ENCODE peak calls at places on chromosomes 7 and 10, in seven cellular contexts. N, P, G, Y, F, C and S are unnamed samples.

GRCh38 chr10:1538121-1538520 is 199.2 kb downstream of the ADARB2 start:
- DNase-seq in N (no peak), P (no peak), G (no peak), Y (no peak), F (no peak), C (no peak), S (no peak)

GRCh38 chr10:133140417-133141143 is 19.4 kb upstream of the KNDC1 start:
- DNase-seq in N (no peak), P (peak), G (no peak), Y (no peak), F (no peak), C (no peak), S (no peak)

GRCh38 chr10:69232252-69232651 is 12.1 kb downstream of the HKDC1 start:
- DNase-seq in N (peak), P (no peak), G (peak), Y (no peak), F (no peak), C (no peak), S (no peak)

GRCh38 chr7:91940171-91940570 is 491 bp upstream of the AKAP9 start:
- DNase-seq in N (no peak), P (peak), G (no peak), Y (peak), F (no peak), C (peak), S (peak)

GRCh38 chr10:117365612-117366011 is 9.6 kb downstream of the PDZD8 start:
- DNase-seq in N (no peak), P (no peak), G (peak), Y (no peak), F (no peak), C (no peak), S (no peak)

GRCh38 chr10:112790030-112790429 is 160.0 kb upstream of the TCF7L2 start:
- DNase-seq in N (no peak), P (no peak), G (no peak), Y (no peak), F (no peak), C (no peak), S (no peak)

GRCh38 chr10:108410231-108410630 is 1245.7 kb upstream of the SORCS1 start:
- DNase-seq in N (no peak), P (no peak), G (no peak), Y (no peak), F (no peak), C (no peak), S (no peak)

GRCh38 chr7:127718325-127718724 is 66.3 kb downstream of the SND1 start:
- DNase-seq in N (no peak), P (no peak), G (no peak), Y (no peak), F (no peak), C (no peak), S (no peak)

GRCh38 chr10:5292196-5292735 is 72.5 kb upstream of the UCN3 start:
- DNase-seq in N (no peak), P (no peak), G (no peak), Y (no peak), F (no peak), C (no peak), S (no peak)

GRCh38 chr10:112898540-112899395 is 51.3 kb upstream of the TCF7L2 start:
- DNase-seq in N (peak), P (peak), G (peak), Y (peak), F (no peak), C (no peak), S (no peak)

GRCh38 chr7:30708983-30709382 is 26.7 kb upstream of the CRHR2 start:
- DNase-seq in N (no peak), P (no peak), G (no peak), Y (no peak), F (no peak), C (no peak), S (no peak)

GRCh38 chr10:118139321-118139720 is 92.6 kb upstream of the RAB11FIP2 start:
- DNase-seq in N (no peak), P (no peak), G (no peak), Y (no peak), F (no peak), C (no peak), S (no peak)

GRCh38 chr10:77633376-77633775 is 4.2 kb downstream of the KCNMA1 start:
- DNase-seq in N (no peak), P (no peak), G (no peak), Y (no peak), F (no peak), C (no peak), S (no peak)

GRCh38 chr10:51937313-51937712 is 237.9 kb upstream of the CSTF2T start:
- DNase-seq in N (no peak), P (no peak), G (no peak), Y (no peak), F (no peak), C (no peak), S (no peak)

GRCh38 chr10:7915923-7916322 is 97.6 kb downstream of the TAF3 start:
- DNase-seq in N (no peak), P (no peak), G (no peak), Y (no peak), F (no peak), C (no peak), S (no peak)

GRCh38 chr7:145978769-145979168 is 137.8 kb upstream of the CNTNAP2 start:
- DNase-seq in N (no peak), P (no peak), G (no peak), Y (no peak), F (no peak), C (no peak), S (no peak)

GRCh38 chr10:98419456-98420261 is 4.7 kb upstream of the PYROXD2 start:
- DNase-seq in N (no peak), P (no peak), G (no peak), Y (no peak), F (no peak), C (no peak), S (no peak)

GRCh38 chr10:120794390-120794789 is 56.8 kb upstream of the WDR11 start:
- DNase-seq in N (no peak), P (no peak), G (no peak), Y (no peak), F (no peak), C (no peak), S (no peak)

GRCh38 chr7:22333680-22334141 is 23.2 kb downstream of the RAPGEF5 start:
- DNase-seq in N (no peak), P (no peak), G (no peak), Y (no peak), F (no peak), C (no peak), S (no peak)

GRCh38 chr7:132536646-132537395 is 39.4 kb downstream of the PLXNA4 start:
- DNase-seq in N (no peak), P (no peak), G (no peak), Y (no peak), F (no peak), C (no peak), S (no peak)
- TF ChIP-seq YY1 in N (no peak), P (no peak), G (no peak), Y (no peak), F (no peak), C (no peak), S (no peak)

GRCh38 chr10:14377591-14377990 is 46.9 kb upstream of the FRMD4A start:
- DNase-seq in N (no peak), P (no peak), G (no peak), Y (no peak), F (no peak), C (no peak), S (no peak)
- TF ChIP-seq YY1 in N (no peak), P (no peak), G (no peak), Y (no peak), F (no peak), C (no peak), S (no peak)

DNA sequence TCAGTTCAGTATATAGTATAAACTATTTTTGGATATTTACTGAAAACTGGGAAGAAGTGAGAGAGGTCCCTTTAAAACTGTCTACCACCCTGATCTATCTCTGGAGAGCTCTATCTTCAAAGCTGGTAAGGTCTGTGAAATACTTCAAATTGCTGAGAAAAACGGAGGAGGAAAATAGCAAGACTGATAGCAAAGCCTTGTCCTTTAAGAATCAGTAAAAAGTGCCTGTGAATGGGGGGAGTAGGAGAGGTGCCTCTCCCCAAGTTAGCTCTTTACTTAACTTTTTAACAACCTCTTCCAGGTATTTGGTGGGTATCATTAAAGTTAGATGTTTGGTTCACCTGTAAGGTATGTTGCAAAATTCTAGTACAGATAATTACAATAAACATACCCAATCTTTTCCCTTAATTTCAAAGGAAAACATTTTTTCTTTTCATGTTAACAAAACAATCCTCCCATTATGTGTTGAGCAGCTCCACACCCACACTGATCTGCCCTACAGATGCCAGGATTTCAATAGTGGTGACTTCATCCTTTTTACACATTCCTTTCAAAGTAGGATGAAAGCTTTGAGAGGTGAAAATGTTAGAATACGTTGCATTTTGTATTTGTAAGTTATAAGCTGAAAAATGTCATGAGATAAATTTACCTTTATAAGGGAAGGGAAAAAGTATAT is 149.2 kb downstream of the CRPPA start:
- DNase-seq in N (peak), P (no peak), G (peak), Y (no peak), F (no peak), C (no peak), S (no peak)
- TF ChIP-seq YY1 in N (no peak), P (no peak), G (no peak), Y (no peak), F (no peak), C (no peak), S (no peak)

GRCh38 chr10:102274062-102274461 is 28.7 kb downstream of the GBF1 start:
- DNase-seq in N (no peak), P (no peak), G (no peak), Y (no peak), F (no peak), C (no peak), S (no peak)
- TF ChIP-seq YY1 in N (no peak), P (no peak), G (no peak), Y (no peak), F (no peak), C (no peak), S (no peak)

GRCh38 chr7:96089511-96089910 is 232.4 kb downstream of the SLC25A13 start:
- DNase-seq in N (no peak), P (no peak), G (no peak), Y (no peak), F (no peak), C (no peak), S (no peak)
- TF ChIP-seq YY1 in N (no peak), P (no peak), G (no peak), Y (no peak), F (no peak), C (no peak), S (no peak)

DNA sequence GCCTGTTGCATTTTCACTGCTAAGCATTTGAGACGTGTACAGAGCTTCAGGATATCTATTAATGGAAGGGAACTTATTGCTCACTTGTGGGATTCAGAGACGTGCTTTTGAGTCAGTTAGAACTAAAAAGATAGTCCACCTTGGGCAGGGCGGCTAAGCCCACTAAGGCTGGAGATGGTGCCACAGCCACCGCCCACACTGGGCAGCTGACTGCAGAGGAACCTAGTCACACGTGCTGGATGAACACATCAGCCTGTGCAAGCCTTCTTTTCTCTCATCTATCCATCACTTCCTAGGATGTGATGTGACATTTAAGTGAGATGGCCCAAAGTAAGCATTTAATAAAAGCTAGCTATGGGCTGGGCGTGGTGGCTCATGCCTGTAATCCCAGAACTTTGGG is 78.0 kb downstream of the PTPRE start:
- DNase-seq in N (no peak), P (no peak), G (no peak), Y (no peak), F (no peak), C (no peak), S (no peak)
- TF ChIP-seq YY1 in N (no peak), P (no peak), G (no peak), Y (no peak), F (no peak), C (no peak), S (no peak)